ENCODE peak calls at places on chromosomes 13 and 19, in five cellular contexts. E is sciatic nerve, L is AG04449, M is NCI-H2081 treated with DMSO at 0.1 percent for 48 hours, U is frontal cortex. O is an unnamed sample.

GRCh38 chr19:29878973-29879654 is 62.9 kb upstream of the URI1 start:
- DNase-seq in E (peak), L (no peak), M (no peak), U (no peak), O (no peak)

GRCh38 chr19:28876604-28877123 is 336.3 kb downstream of the UQCRFS1 start:
- DNase-seq in E (no peak), L (no peak), M (no peak), U (no peak), O (no peak)

GRCh38 chr19:409515-410242 is 732 bp upstream of the C2CD4C start:
- DNase-seq in E (peak), L (no peak), M (no peak), U (peak), O (no peak)

GRCh38 chr19:40681039-40681438 is 9.4 kb downstream of the NUMBL start:
- DNase-seq in E (no peak), L (no peak), M (no peak), U (no peak), O (no peak)

GRCh38 chr13:28658539-28658795 is 463 bp upstream of the POMP start:
- DNase-seq in E (no peak), L (no peak), M (no peak), U (no peak), O (no peak)

GRCh38 chr13:79898202-79898826 is 417.4 kb downstream of the NDFIP2 start:
- DNase-seq in E (no peak), L (no peak), M (no peak), U (no peak), O (no peak)

GRCh38 chr13:45132384-45133064 is 12.2 kb downstream of the GTF2F2 start:
- DNase-seq in E (no peak), L (no peak), M (no peak), U (no peak), O (no peak)

GRCh38 chr13:109657395-109657794 is 129.0 kb downstream of the IRS2 start:
- DNase-seq in E (no peak), L (no peak), M (no peak), U (no peak), O (no peak)

GRCh38 chr19:35114656-35115537 is 726 bp upstream of the FXYD3 start:
- DNase-seq in E (peak), L (no peak), M (no peak), U (peak), O (peak)

O was measured in T-helper 2 cell.